ENCODE peak calls at places on chromosomes 1 and 21, in four cellular contexts. B, S, P and D are unnamed samples.
A peak's percentile ranks its signal among the peaks of the same experiment; 100 is the strongest.

GRCh38 chr1:171748651-171749050 is 6.8 kb upstream of the VAMP4 start:
- DNase-seq in S (no peak), B (no peak), P (no peak), D (no peak)

GRCh38 chr21:16838330-16838729 is 674.5 kb upstream of the CXADR start:
- DNase-seq in S (no peak), P (no peak), B (no peak), D (no peak)

GRCh38 chr1:67679691-67680090 is 5.3 kb upstream of the GADD45A start:
- DNase-seq in B (peak; percentile 48), S (no peak), P (no peak), D (no peak)

GRCh38 chr1:114076308-114076707 is 77.4 kb downstream of the SYT6 start:
- DNase-seq in P (no peak), S (no peak), B (no peak), D (no peak)

GRCh38 chr1:1198423-1199140 is 7.8 kb downstream of the TNFRSF18 start:
- DNase-seq in B (no peak), S (no peak), P (peak; percentile 44), D (no peak)

GRCh38 chr1:19811206-19811851 is 3.8 kb downstream of the RNF186 start:
- DNase-seq in B (peak; percentile 49), P (peak; percentile 75), S (peak; percentile 72), D (no peak)

GRCh38 chr1:9455487-9456237 is 83.6 kb upstream of the SLC25A33 start:
- DNase-seq in S (peak; percentile 76), B (peak; percentile 56), P (peak; percentile 94), D (no peak)

GRCh38 chr21:16069713-16070112 is 339.9 kb downstream of the USP25 start:
- DNase-seq in S (no peak), P (no peak), B (peak; percentile 31), D (no peak)

GRCh38 chr1:33454646-33455282 is 17.7 kb upstream of the ZSCAN20 start:
- DNase-seq in S (no peak), B (no peak), P (no peak), D (no peak)

GRCh38 chr1:33460947-33461629 is 11.4 kb upstream of the ZSCAN20 start:
- DNase-seq in B (no peak), P (peak; percentile 13), S (no peak), D (peak; percentile 67)

GRCh38 chr1:33459766-33460543 is 12.5 kb upstream of the ZSCAN20 start:
- DNase-seq in P (no peak), S (no peak), B (peak; percentile 74), D (no peak)

GRCh38 chr1:33456302-33456886 is 16.1 kb upstream of the ZSCAN20 start:
- DNase-seq in P (no peak), S (peak; percentile 45), B (peak; percentile 30), D (no peak)

DNA sequence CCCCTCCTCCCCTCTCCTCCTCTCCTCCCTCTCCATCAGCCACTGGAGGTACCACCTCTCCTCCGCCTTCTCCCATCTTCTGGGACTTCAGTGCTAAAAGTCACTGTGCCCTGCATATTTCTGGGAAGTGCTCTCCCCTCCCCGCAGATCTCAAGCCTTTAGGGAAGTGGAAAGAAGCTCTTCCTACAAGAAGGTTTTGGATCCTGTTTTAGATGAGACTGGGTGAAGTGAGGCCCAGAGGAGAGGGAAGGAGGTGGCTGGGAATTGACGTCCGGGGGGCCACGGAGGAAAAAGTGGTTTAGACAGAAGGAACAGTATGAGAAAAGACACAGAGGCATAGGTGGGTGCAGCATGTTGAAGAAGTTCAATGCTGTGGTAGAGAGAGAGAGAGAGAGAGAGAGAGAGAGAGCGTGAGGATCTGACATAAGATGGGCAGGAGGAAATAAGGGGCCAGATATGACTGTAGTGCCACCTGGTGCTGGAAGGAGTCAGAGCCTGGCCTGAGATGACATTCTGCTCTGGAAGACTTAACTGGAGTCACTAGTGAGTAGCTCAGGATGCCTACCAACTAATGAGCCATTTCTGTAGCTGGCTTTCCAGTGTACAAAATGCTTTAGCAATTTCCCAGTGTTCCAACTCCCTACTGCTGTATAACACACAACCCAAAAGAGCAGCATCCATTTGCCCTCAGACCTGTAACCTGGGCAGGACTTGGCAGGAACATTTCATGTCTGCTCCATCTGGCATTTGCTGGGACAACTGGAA is 16.7 kb upstream of the ZSCAN20 start:
- DNase-seq in P (peak; percentile 52), B (peak; percentile 90), S (peak; percentile 70), D (no peak)
- TF ChIP-seq RFX5 in P (no peak), B (no peak), S (no peak), D (no peak)

GRCh38 chr1:30417001-30417700 is 306.2 kb downstream of the MATN1 start:
- DNase-seq in S (peak; percentile 6), B (no peak), P (peak; percentile 31), D (no peak)

GRCh38 chr1:30418426-30419245 is 304.7 kb downstream of the MATN1 start:
- DNase-seq in S (no peak), B (no peak), P (peak; percentile 28), D (no peak)

GRCh38 chr1:30416221-30416820 is 307.1 kb downstream of the MATN1 start:
- DNase-seq in B (no peak), P (peak; percentile 22), S (no peak), D (no peak)

GRCh38 chr1:30419246-30419720 is 304.1 kb downstream of the MATN1 start:
- DNase-seq in P (peak; percentile 22), S (no peak), B (no peak), D (no peak)

DNA sequence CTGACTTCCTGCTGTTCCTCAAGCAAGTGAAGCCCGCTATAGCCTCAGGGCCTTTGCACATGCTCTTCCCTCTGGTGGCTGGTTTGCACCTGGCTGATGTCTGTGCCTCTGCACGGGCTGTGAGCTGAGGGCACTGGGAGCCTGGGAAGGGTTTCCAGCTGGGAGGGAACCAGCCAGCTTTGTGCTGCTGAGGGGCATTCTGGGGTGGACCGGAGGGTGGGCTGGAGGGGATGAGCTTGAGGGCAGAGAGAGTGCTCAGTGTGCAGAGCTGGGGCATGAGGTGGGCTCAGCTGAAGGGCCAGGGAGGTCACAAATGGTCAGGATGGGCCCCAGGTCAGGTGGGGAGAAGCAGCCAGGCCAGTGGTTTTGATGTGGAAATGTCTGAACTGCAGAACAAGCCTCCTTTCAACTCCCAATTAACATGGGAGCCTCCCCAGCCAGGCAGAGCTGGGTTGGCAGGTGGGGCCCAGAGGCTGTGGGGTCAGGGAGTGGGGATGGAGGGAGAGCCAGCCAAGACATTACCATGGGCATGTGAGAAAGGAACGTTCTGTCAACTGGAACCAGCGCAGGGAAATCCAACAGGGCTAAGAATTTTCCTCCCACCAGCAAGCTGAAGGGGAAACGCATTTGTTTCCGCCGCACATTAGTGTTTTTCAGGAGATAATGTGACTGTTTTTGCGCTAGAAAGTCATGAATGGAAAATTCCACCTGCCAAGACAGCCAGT is 305.5 kb downstream of the MATN1 start:
- DNase-seq in P (peak; percentile 32), S (no peak), B (no peak), D (no peak)
- TF ChIP-seq CHD1 in P (no peak), S (no peak), B (no peak), D (no peak)

DNA sequence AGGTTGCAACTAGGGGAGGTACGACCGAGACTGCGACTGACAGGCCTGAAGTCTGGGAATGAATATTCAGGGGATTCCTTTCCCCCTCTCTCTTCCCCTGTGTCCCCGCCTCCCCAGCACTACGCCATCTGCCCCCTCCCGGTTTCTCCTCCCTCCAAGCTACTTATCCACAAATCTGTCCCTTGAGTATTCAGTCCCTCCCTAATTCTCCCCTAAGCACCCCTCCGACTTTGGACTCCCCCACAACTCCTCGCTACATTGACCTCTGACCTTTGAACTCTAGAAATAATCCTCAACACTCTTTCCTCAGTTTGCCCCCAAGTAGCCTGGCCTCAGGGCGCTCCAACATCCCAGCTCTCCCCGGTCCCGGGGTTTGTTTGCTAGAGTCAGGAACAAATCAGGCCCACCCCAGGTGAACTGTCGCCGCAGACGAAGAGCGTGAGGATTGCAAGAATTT is 393 bp downstream of the LYSMD1 start:
- DNase-seq in P (peak; percentile 66), S (no peak), B (peak; percentile 49), D (no peak)
- TF ChIP-seq RFX5 in P (no peak), S (no peak), B (no peak), D (no peak)

GRCh38 chr1:227190321-227190720 is 128.0 kb downstream of the CDC42BPA start:
- DNase-seq in S (no peak), B (peak; percentile 53), P (no peak), D (no peak)

GRCh38 chr1:227191607-227192006 is 126.7 kb downstream of the CDC42BPA start:
- DNase-seq in P (no peak), S (no peak), B (no peak), D (no peak)

GRCh38 chr1:227197064-227197463 is 121.2 kb downstream of the CDC42BPA start:
- DNase-seq in S (no peak), B (no peak), P (no peak), D (no peak)

GRCh38 chr1:227192163-227192562 is 126.1 kb downstream of the CDC42BPA start:
- DNase-seq in P (no peak), S (peak; percentile 23), B (peak; percentile 98), D (peak; percentile 28)
- TF ChIP-seq CHD1 in P (no peak), S (no peak), B (no peak), D (no peak)

GRCh38 chr1:55035904-55036303 is 3.4 kb upstream of the PCSK9 start:
- DNase-seq in B (no peak), S (peak; percentile 50), P (no peak), D (no peak)
- TF ChIP-seq RFX5 in B (no peak), S (no peak), P (no peak), D (no peak)